ENCODE peak calls at places on chromosomes 5 and 9, in ten cellular contexts. G, N, H, Z, R, D, P, X, C and W are unnamed samples.

GRCh38 chr5:91132552-91132951 is 250.6 kb downstream of the ARRDC3 start:
- DNase-seq in G (no peak), N (no peak), H (no peak), Z (no peak), R (no peak), D (no peak), P (no peak), X (no peak), C (no peak), W (no peak)

GRCh38 chr5:1836891-1837880 is 36.0 kb downstream of the NDUFS6 start:
- DNase-seq in G (peak), N (no peak), H (no peak), Z (no peak), R (no peak), D (no peak), P (no peak), X (no peak), C (no peak), W (no peak)

GRCh38 chr9:72579880-72580570 is 58.6 kb downstream of the TMC1 start:
- DNase-seq in G (no peak), N (no peak), H (peak), Z (peak), R (no peak), D (no peak), P (no peak), X (no peak), C (no peak), W (no peak)

GRCh38 chr9:111069233-111069632 is 31.0 kb upstream of the LPAR1 start:
- DNase-seq in G (no peak), N (no peak), H (no peak), Z (no peak), R (no peak), D (no peak), P (no peak), X (no peak), C (no peak), W (no peak)

GRCh38 chr5:56025303-56025885 is 30.6 kb upstream of the IL6ST start:
- DNase-seq in G (no peak), N (no peak), H (no peak), Z (peak), R (peak), D (no peak), P (no peak), X (no peak), C (no peak), W (no peak)

GRCh38 chr5:96537386-96537785 is 104.3 kb upstream of the PCSK1 start:
- DNase-seq in G (no peak), N (no peak), H (peak), Z (peak), R (peak), D (no peak), P (no peak), X (no peak), C (peak), W (no peak)

GRCh38 chr5:103232393-103232999 is 26.1 kb upstream of the MACIR start:
- DNase-seq in G (no peak), N (no peak), H (peak), Z (peak), R (peak), D (no peak), P (no peak), X (no peak), C (peak), W (no peak)

GRCh38 chr5:37111426-37112382 is 137.5 kb downstream of the CPLANE1 start:
- DNase-seq in G (no peak), N (no peak), H (no peak), Z (no peak), R (no peak), D (no peak), P (no peak), X (no peak), C (peak), W (no peak)

GRCh38 chr5:139137703-139138102 is 60.5 kb downstream of the SIL1 start:
- DNase-seq in G (no peak), N (no peak), H (peak), Z (peak), R (peak), D (no peak), P (no peak), X (no peak), C (no peak), W (peak)

GRCh38 chr9:75990905-75991304 is 100.4 kb downstream of the PCSK5 start:
- DNase-seq in G (no peak), N (no peak), H (no peak), Z (no peak), R (no peak), D (no peak), P (no peak), X (no peak), C (no peak), W (no peak)

GRCh38 chr5:115194671-115195070 is 25.0 kb upstream of the TRIM36 start:
- DNase-seq in G (no peak), N (no peak), H (no peak), Z (no peak), R (no peak), D (no peak), P (no peak), X (no peak), C (no peak), W (no peak)

GRCh38 chr5:105616599-105616998 is 2054.0 kb upstream of the NUDT12 start:
- DNase-seq in G (no peak), N (no peak), H (no peak), Z (no peak), R (no peak), D (no peak), P (no peak), X (no peak), C (no peak), W (no peak)

GRCh38 chr5:78526049-78526525 is 122.5 kb downstream of the LHFPL2 start:
- DNase-seq in G (peak), N (no peak), H (peak), Z (peak), R (peak), D (no peak), P (peak), X (no peak), C (no peak), W (no peak)

GRCh38 chr5:159099049-159099760 is 511 bp downstream of the EBF1 start:
- DNase-seq in G (peak), N (peak), H (peak), Z (peak), R (peak), D (peak), P (peak), X (peak), C (peak), W (peak)

GRCh38 chr9:93452710-93453046 is 703 bp downstream of the FAM120AOS start:
- DNase-seq in G (no peak), N (no peak), H (peak), Z (no peak), R (no peak), D (no peak), P (peak), X (peak), C (peak), W (no peak)

GRCh38 chr9:130898552-130898852 is 1.9 kb upstream of the QRFP start:
- DNase-seq in G (no peak), N (no peak), H (no peak), Z (no peak), R (no peak), D (no peak), P (no peak), X (no peak), C (no peak), W (no peak)

GRCh38 chr5:150694638-150695037 is 6.2 kb downstream of the RBM22 start:
- DNase-seq in G (no peak), N (no peak), H (peak), Z (peak), R (no peak), D (no peak), P (no peak), X (no peak), C (no peak), W (no peak)

GRCh38 chr9:136025481-136025880 is 64.3 kb upstream of the UBAC1 start:
- DNase-seq in G (no peak), N (no peak), H (no peak), Z (no peak), R (no peak), D (no peak), P (no peak), X (no peak), C (no peak), W (no peak)

GRCh38 chr5:132498686-132499271 is 8.2 kb upstream of the IRF1 start:
- DNase-seq in G (no peak), N (no peak), H (no peak), Z (peak), R (no peak), D (no peak), P (no peak), X (no peak), C (peak), W (no peak)

GRCh38 chr5:25448190-25448621 is 803.4 kb upstream of the CDH10 start:
- DNase-seq in G (no peak), N (no peak), H (no peak), Z (no peak), R (no peak), D (no peak), P (no peak), X (no peak), C (no peak), W (no peak)

GRCh38 chr5:131230406-131230805 is 33.4 kb upstream of the CDC42SE2 start:
- DNase-seq in G (no peak), N (no peak), H (no peak), Z (no peak), R (peak), D (no peak), P (no peak), X (no peak), C (no peak), W (no peak)

GRCh38 chr9:112050544-112051475 is 124.3 kb downstream of the SUSD1 start:
- DNase-seq in G (no peak), N (no peak), H (peak), Z (peak), R (peak), D (no peak), P (peak), X (peak), C (no peak), W (peak)

GRCh38 chr5:107668933-107669542 is 1.7 kb downstream of the EFNA5 start:
- DNase-seq in G (peak), N (no peak), H (peak), Z (peak), R (peak), D (no peak), P (peak), X (no peak), C (no peak), W (peak)

GRCh38 chr9:111662851-111663823 is 1.7 kb downstream of the GNG10 start:
- DNase-seq in G (no peak), N (no peak), H (peak), Z (no peak), R (no peak), D (no peak), P (no peak), X (no peak), C (peak), W (no peak)